ENCODE peak calls at places on chromosomes 13 and 19, in eight cellular contexts. One of them, this sample, is unnamed.

GRCh38 chr13:71754407-71754974 is 112.5 kb downstream of the DACH1 start:
- DNase-seq in left cardiac atrium: peak; percentile 18
- DNase-seq in amniotic epithelial cell: no peak
- DNase-seq in RWPE1: no peak
- DNase-seq in naive B cell: no peak
- DNase-seq in cortex of kidney: no peak
- DNase-seq in HTR-8/SVneo: no peak
- DNase-seq in AG10803: no peak
- DNase-seq in this sample: no peak

GRCh38 chr19:2321565-2322283 is 6.7 kb downstream of the LSM7 start:
- DNase-seq in left cardiac atrium: no peak
- DNase-seq in amniotic epithelial cell: no peak
- DNase-seq in RWPE1: no peak
- DNase-seq in naive B cell: no peak
- DNase-seq in cortex of kidney: no peak
- DNase-seq in HTR-8/SVneo: no peak
- DNase-seq in AG10803: no peak
- DNase-seq in this sample: no peak

GRCh38 chr19:56217039-56217949 is 15.2 kb downstream of the ZSCAN5C start:
- DNase-seq in left cardiac atrium: peak; percentile 29
- DNase-seq in amniotic epithelial cell: peak; percentile 4
- DNase-seq in RWPE1: peak; percentile 50
- DNase-seq in naive B cell: no peak
- DNase-seq in cortex of kidney: no peak
- DNase-seq in HTR-8/SVneo: no peak
- DNase-seq in AG10803: peak; percentile 33
- DNase-seq in this sample: peak; percentile 93

GRCh38 chr13:72839831-72840426 is 58.0 kb downstream of the PIBF1 start:
- DNase-seq in left cardiac atrium: peak; percentile 16
- DNase-seq in amniotic epithelial cell: peak; percentile 37
- DNase-seq in RWPE1: peak; percentile 79
- DNase-seq in naive B cell: no peak
- DNase-seq in cortex of kidney: no peak
- DNase-seq in HTR-8/SVneo: peak; percentile 30
- DNase-seq in AG10803: peak; percentile 40
- DNase-seq in this sample: peak; percentile 78

GRCh38 chr13:110155072-110155471 is 151.9 kb downstream of the COL4A1 start:
- DNase-seq in left cardiac atrium: no peak
- DNase-seq in amniotic epithelial cell: no peak
- DNase-seq in RWPE1: no peak
- DNase-seq in naive B cell: no peak
- DNase-seq in cortex of kidney: no peak
- DNase-seq in HTR-8/SVneo: no peak
- DNase-seq in AG10803: no peak
- DNase-seq in this sample: no peak

GRCh38 chr13:99691552-99691951 is 190.3 kb downstream of the TM9SF2 start:
- DNase-seq in left cardiac atrium: no peak
- DNase-seq in amniotic epithelial cell: no peak
- DNase-seq in RWPE1: no peak
- DNase-seq in naive B cell: no peak
- DNase-seq in cortex of kidney: no peak
- DNase-seq in HTR-8/SVneo: no peak
- DNase-seq in AG10803: no peak
- DNase-seq in this sample: no peak

GRCh38 chr19:47228168-47228936 is 2.6 kb downstream of the BBC3 start:
- DNase-seq in left cardiac atrium: peak; percentile 60
- DNase-seq in amniotic epithelial cell: no peak
- DNase-seq in RWPE1: no peak
- DNase-seq in naive B cell: peak; percentile 29
- DNase-seq in cortex of kidney: no peak
- DNase-seq in HTR-8/SVneo: peak; percentile 64
- DNase-seq in AG10803: peak; percentile 48
- DNase-seq in this sample: peak; percentile 41

GRCh38 chr19:4732680-4733114 is 9.1 kb upstream of the DPP9 start:
- DNase-seq in left cardiac atrium: no peak
- DNase-seq in amniotic epithelial cell: peak; percentile 51
- DNase-seq in RWPE1: peak; percentile 77
- DNase-seq in naive B cell: peak; percentile 64
- DNase-seq in cortex of kidney: no peak
- DNase-seq in HTR-8/SVneo: peak; percentile 67
- DNase-seq in AG10803: peak; percentile 49
- DNase-seq in this sample: peak; percentile 73

GRCh38 chr19:46710687-46711086 is 6.2 kb downstream of the PRKD2 start:
- DNase-seq in left cardiac atrium: no peak
- DNase-seq in amniotic epithelial cell: no peak
- DNase-seq in RWPE1: no peak
- DNase-seq in naive B cell: no peak
- DNase-seq in cortex of kidney: no peak
- DNase-seq in HTR-8/SVneo: no peak
- DNase-seq in AG10803: no peak
- DNase-seq in this sample: no peak

GRCh38 chr13:76164290-76164689 is 528.2 kb downstream of the LMO7 start:
- DNase-seq in left cardiac atrium: no peak
- DNase-seq in amniotic epithelial cell: no peak
- DNase-seq in RWPE1: no peak
- DNase-seq in naive B cell: no peak
- DNase-seq in cortex of kidney: no peak
- DNase-seq in HTR-8/SVneo: no peak
- DNase-seq in AG10803: peak; percentile 3
- DNase-seq in this sample: peak; percentile 46

GRCh38 chr19:29410974-29411615 is 114.7 kb upstream of the VSTM2B start:
- DNase-seq in left cardiac atrium: no peak
- DNase-seq in amniotic epithelial cell: no peak
- DNase-seq in RWPE1: no peak
- DNase-seq in naive B cell: no peak
- DNase-seq in cortex of kidney: no peak
- DNase-seq in HTR-8/SVneo: no peak
- DNase-seq in AG10803: no peak
- DNase-seq in this sample: no peak

GRCh38 chr13:95553614-95554385 is 1.3 kb downstream of the CLDN10 start:
- DNase-seq in left cardiac atrium: no peak
- DNase-seq in amniotic epithelial cell: peak; percentile 15
- DNase-seq in RWPE1: no peak
- DNase-seq in naive B cell: no peak
- DNase-seq in cortex of kidney: no peak
- DNase-seq in HTR-8/SVneo: no peak
- DNase-seq in AG10803: no peak
- DNase-seq in this sample: peak; percentile 26

GRCh38 chr19:821228-821975 is at the start of gene PLPPR3:
- DNase-seq in left cardiac atrium: peak; percentile 22
- DNase-seq in amniotic epithelial cell: no peak
- DNase-seq in RWPE1: no peak
- DNase-seq in naive B cell: no peak
- DNase-seq in cortex of kidney: no peak
- DNase-seq in HTR-8/SVneo: no peak
- DNase-seq in AG10803: no peak
- DNase-seq in this sample: no peak

GRCh38 chr19:40561947-40562346 is 14.7 kb upstream of the SHKBP1 start:
- DNase-seq in left cardiac atrium: no peak
- DNase-seq in amniotic epithelial cell: no peak
- DNase-seq in RWPE1: no peak
- DNase-seq in naive B cell: no peak
- DNase-seq in cortex of kidney: no peak
- DNase-seq in HTR-8/SVneo: no peak
- DNase-seq in AG10803: no peak
- DNase-seq in this sample: no peak

GRCh38 chr19:6402058-6402457 is 9.1 kb upstream of the GTF2F1 start:
- DNase-seq in left cardiac atrium: no peak
- DNase-seq in amniotic epithelial cell: no peak
- DNase-seq in RWPE1: no peak
- DNase-seq in naive B cell: no peak
- DNase-seq in cortex of kidney: no peak
- DNase-seq in HTR-8/SVneo: no peak
- DNase-seq in AG10803: no peak
- DNase-seq in this sample: no peak

GRCh38 chr13:59269476-59269875 is 894.3 kb downstream of the DIAPH3 start:
- DNase-seq in left cardiac atrium: no peak
- DNase-seq in amniotic epithelial cell: peak; percentile 93
- DNase-seq in RWPE1: peak; percentile 31
- DNase-seq in naive B cell: no peak
- DNase-seq in cortex of kidney: no peak
- DNase-seq in HTR-8/SVneo: no peak
- DNase-seq in AG10803: peak; percentile 55
- DNase-seq in this sample: peak; percentile 19